ENCODE peak calls at places on chromosomes 11 and 22, in seven cellular contexts. C is CD4-positive, CD25-positive, alpha-beta regulatory T cell; X is stimulated activated CD4-positive, alpha-beta T cell treated with anti-CD3 and anti-CD28 coated beads, Interleukin-4, amount 100 ng/mL, for 24 hours; Q is neural progenitor cell; O is NCI-H1092 treated with DMSO at 0.1 percent for 48 hours; L is iris pigment epithelial cell; R is activated T-helper 1 cell treated with anti-CD3 and anti-CD28 coated beads, Interleukin-12 subunit alpha, Interleukin-12 subunit beta, Interleukin-2, Interleukin-4 antibody, amounts not matched to agents 30 ng/mL and 10 ng/mL and 1 ng/mL, durations not matched to agents 14 hours and 24 hours and 36 hours. H is an unnamed sample.

GRCh38 chr11:61888043-61888442 is 3.3 kb downstream of the FADS3 start:
- DNase-seq in C (no peak), X (no peak), Q (no peak), O (no peak), L (peak; percentile 88), R (no peak), H (no peak)

GRCh38 chr11:2268911-2269600 is 1.3 kb downstream of the ASCL2 start:
- DNase-seq in C (no peak), X (peak; percentile 88), Q (peak; percentile 73), O (peak; percentile 41), L (peak; percentile 34), R (peak; percentile 50), H (no peak)

GRCh38 chr11:19642759-19643158 is 69.9 kb upstream of the NAV2 start:
- DNase-seq in C (no peak), X (no peak), Q (no peak), O (no peak), L (no peak), R (no peak), H (no peak)

GRCh38 chr22:16776088-16776487 is 49.1 kb downstream of the XKR3 start:
- DNase-seq in C (no peak), X (no peak), Q (no peak), O (no peak), L (no peak), R (no peak), H (no peak)

GRCh38 chr22:29109853-29110252 is 37.0 kb downstream of the KREMEN1 start:
- DNase-seq in C (no peak), X (no peak), Q (no peak), O (no peak), L (peak; percentile 67), R (no peak), H (no peak)

GRCh38 chr11:43957571-43957970 is 15.1 kb downstream of the C11orf96 start:
- DNase-seq in C (no peak), X (no peak), Q (no peak), O (no peak), L (no peak), R (no peak), H (no peak)

GRCh38 chr22:33918676-33919590 is 1.3 kb downstream of the LARGE1 start:
- DNase-seq in C (no peak), X (no peak), Q (no peak), O (no peak), L (peak; percentile 6), R (no peak), H (no peak)

GRCh38 chr22:33678523-33678922 is 241.8 kb downstream of the LARGE1 start:
- DNase-seq in C (no peak), X (no peak), Q (no peak), O (no peak), L (no peak), R (no peak), H (no peak)

GRCh38 chr22:16955081-16955480 is 52.9 kb downstream of the GAB4 start:
- DNase-seq in C (no peak), X (no peak), Q (no peak), O (no peak), L (no peak), R (no peak), H (no peak)

GRCh38 chr11:27886765-27887328 is 186.6 kb upstream of the BDNF start:
- DNase-seq in C (no peak), X (no peak), Q (no peak), O (no peak), L (no peak), R (no peak), H (no peak)

GRCh38 chr22:27474711-27475547 is 326.6 kb downstream of the MN1 start:
- DNase-seq in C (no peak), X (no peak), Q (no peak), O (no peak), L (peak; percentile 96), R (no peak), H (no peak)

GRCh38 chr11:118343981-118344521 is at the start of gene CD3G:
- DNase-seq in C (peak; percentile 76), X (peak; percentile 78), Q (no peak), O (no peak), L (no peak), R (peak; percentile 69), H (no peak)

GRCh38 chr11:120219935-120220746 is 9.3 kb downstream of the OAF start:
- DNase-seq in C (no peak), X (no peak), Q (no peak), O (no peak), L (no peak), R (no peak), H (no peak)

GRCh38 chr11:78941226-78941851 is 366.7 kb upstream of the NARS2 start:
- DNase-seq in C (no peak), X (no peak), Q (no peak), O (peak; percentile 69), L (no peak), R (no peak), H (no peak)

GRCh38 chr11:2304156-2305139 is 2.6 kb downstream of the TSPAN32 start:
- DNase-seq in C (no peak), X (no peak), Q (no peak), O (no peak), L (no peak), R (no peak), H (no peak)

GRCh38 chr22:47888807-47889206 is 1126.4 kb downstream of the TBC1D22A start:
- DNase-seq in C (no peak), X (no peak), Q (no peak), O (no peak), L (no peak), R (no peak), H (no peak)

GRCh38 chr11:74450318-74450717 is 17.0 kb downstream of the KCNE3 start:
- DNase-seq in C (no peak), X (no peak), Q (no peak), O (no peak), L (no peak), R (no peak), H (no peak)

GRCh38 chr11:103877221-103877620 is 159.2 kb upstream of the DDI1 start:
- DNase-seq in C (no peak), X (no peak), Q (no peak), O (no peak), L (peak; percentile 16), R (no peak), H (no peak)

GRCh38 chr11:46200537-46201281 is 76.8 kb upstream of the CREB3L1 start:
- DNase-seq in C (no peak), X (no peak), Q (no peak), O (no peak), L (no peak), R (no peak), H (no peak)

GRCh38 chr11:22341582-22341919 is 3.4 kb downstream of the SLC17A6 start:
- DNase-seq in C (no peak), X (no peak), Q (peak; percentile 26), O (no peak), L (no peak), R (no peak), H (no peak)

GRCh38 chr11:35324183-35324582 is 95.2 kb downstream of the SLC1A2 start:
- DNase-seq in C (no peak), X (no peak), Q (no peak), O (no peak), L (no peak), R (no peak), H (no peak)

GRCh38 chr11:73154178-73154577 is 12.1 kb upstream of the FCHSD2 start:
- DNase-seq in C (peak; percentile 22), X (peak; percentile 12), Q (no peak), O (no peak), L (no peak), R (peak; percentile 28), H (no peak)

GRCh38 chr22:36442506-36443197 is 38.8 kb downstream of the TXN2 start:
- DNase-seq in C (no peak), X (no peak), Q (no peak), O (no peak), L (no peak), R (no peak), H (no peak)

GRCh38 chr11:103806130-103806900 is 230.1 kb upstream of the DDI1 start:
- DNase-seq in C (no peak), X (no peak), Q (no peak), O (no peak), L (peak; percentile 95), R (no peak), H (no peak)

GRCh38 chr11:29320196-29320595 is 696.6 kb downstream of the KCNA4 start:
- DNase-seq in C (no peak), X (no peak), Q (no peak), O (no peak), L (peak; percentile 78), R (no peak), H (no peak)

GRCh38 chr11:69963533-69964246 is 114.4 kb upstream of the ANO1 start:
- DNase-seq in C (no peak), X (no peak), Q (no peak), O (no peak), L (no peak), R (no peak), H (no peak)

H was measured in SHP77.